ENCODE peak calls at places on chromosomes 6 and 20, in ten cellular contexts. C is GM12865, V is transverse colon, N is epithelial cell of esophagus, D is mucosa of descending colon, Z is RWPE1, K is uterus, Y is nephron progenitor cell, O is mesothelial cell of epicardium, U is CD14-positive monocyte. W is an unnamed sample.

GRCh38 chr20:50664248-50664647 is 27.1 kb downstream of the RIPOR3 start:
- DNase-seq in C (no peak), V (no peak), N (no peak), D (no peak), Z (no peak), K (no peak), Y (no peak), O (no peak), U (no peak), W (no peak)

GRCh38 chr6:122833229-122833556 is 44.1 kb downstream of the SMPDL3A start:
- DNase-seq in C (no peak), V (no peak), N (no peak), D (no peak), Z (no peak), K (no peak), Y (no peak), O (no peak), U (no peak), W (no peak)

GRCh38 chr20:38113401-38114325 is 51.4 kb downstream of the TGM2 start:
- DNase-seq in C (peak), V (no peak), N (peak), D (peak), Z (peak), K (no peak), Y (peak), O (no peak), U (peak), W (no peak)

GRCh38 chr6:34035161-34035560 is 110.7 kb downstream of the GRM4 start:
- DNase-seq in C (no peak), V (no peak), N (no peak), D (no peak), Z (no peak), K (no peak), Y (no peak), O (no peak), U (no peak), W (no peak)

GRCh38 chr6:165821754-165822153 is 158.7 kb upstream of the PDE10A start:
- DNase-seq in C (no peak), V (no peak), N (peak), D (no peak), Z (peak), K (no peak), Y (no peak), O (no peak), U (no peak), W (no peak)

GRCh38 chr6:69894578-69895347 is 28.4 kb downstream of the COL19A1 start:
- DNase-seq in C (peak), V (no peak), N (peak), D (no peak), Z (peak), K (no peak), Y (no peak), O (no peak), U (no peak), W (no peak)

GRCh38 chr6:50062051-50062450 is 12.3 kb upstream of the DEFB112 start:
- DNase-seq in C (peak), V (no peak), N (peak), D (no peak), Z (no peak), K (no peak), Y (peak), O (no peak), U (no peak), W (peak)

GRCh38 chr6:41028618-41029486 is 10.2 kb downstream of the UNC5CL start:
- DNase-seq in C (no peak), V (no peak), N (no peak), D (no peak), Z (no peak), K (no peak), Y (no peak), O (no peak), U (no peak), W (peak)

GRCh38 chr20:21291026-21291425 is 12.1 kb upstream of the XRN2 start:
- DNase-seq in C (no peak), V (no peak), N (no peak), D (no peak), Z (no peak), K (no peak), Y (no peak), O (no peak), U (no peak), W (no peak)

DNA sequence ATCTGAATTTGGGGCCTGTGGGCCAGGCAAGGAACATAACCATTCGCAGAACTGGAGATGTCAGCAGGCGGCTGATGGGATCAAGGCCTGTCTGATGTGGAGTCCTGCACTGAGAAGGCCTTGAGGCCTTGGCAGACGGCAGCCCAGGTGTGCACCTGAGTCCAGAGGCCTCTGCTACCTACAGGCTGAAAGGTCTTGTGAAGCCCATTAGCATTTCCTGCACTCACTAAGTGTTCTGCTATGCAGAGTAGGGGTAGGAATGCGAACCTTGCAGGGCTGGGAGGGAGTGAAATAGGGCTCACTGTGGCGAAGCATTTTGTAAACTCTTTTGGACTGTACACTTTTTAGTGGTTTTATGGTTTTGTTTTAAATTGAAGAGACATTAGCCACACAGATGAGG is 48.3 kb upstream of the RNF24 start:
- DNase-seq in C (no peak), V (no peak), N (peak), D (no peak), Z (no peak), K (no peak), Y (no peak), O (no peak), U (no peak), W (no peak)
- TF ChIP-seq CTCF in C (no peak), V (no peak), N (no peak), D (no peak), Z (no peak), K (no peak), Y (no peak), O (no peak), U (no peak), W (no peak)

GRCh38 chr6:160667854-160668481 is 3.9 kb upstream of the LPA start:
- DNase-seq in C (peak), V (no peak), N (peak), D (peak), Z (peak), K (no peak), Y (peak), O (no peak), U (no peak), W (peak)
- TF ChIP-seq CTCF in C (peak), V (peak), N (peak), D (no peak), Z (peak), K (no peak), Y (peak), O (no peak), U (no peak), W (peak)

GRCh38 chr6:43927525-43928210 is 157.7 kb downstream of the VEGFA start:
- DNase-seq in C (no peak), V (peak), N (peak), D (peak), Z (peak), K (no peak), Y (no peak), O (no peak), U (peak), W (no peak)
- TF ChIP-seq CTCF in C (no peak), V (peak), N (peak), D (no peak), Z (no peak), K (no peak), Y (no peak), O (no peak), U (peak), W (no peak)

DNA sequence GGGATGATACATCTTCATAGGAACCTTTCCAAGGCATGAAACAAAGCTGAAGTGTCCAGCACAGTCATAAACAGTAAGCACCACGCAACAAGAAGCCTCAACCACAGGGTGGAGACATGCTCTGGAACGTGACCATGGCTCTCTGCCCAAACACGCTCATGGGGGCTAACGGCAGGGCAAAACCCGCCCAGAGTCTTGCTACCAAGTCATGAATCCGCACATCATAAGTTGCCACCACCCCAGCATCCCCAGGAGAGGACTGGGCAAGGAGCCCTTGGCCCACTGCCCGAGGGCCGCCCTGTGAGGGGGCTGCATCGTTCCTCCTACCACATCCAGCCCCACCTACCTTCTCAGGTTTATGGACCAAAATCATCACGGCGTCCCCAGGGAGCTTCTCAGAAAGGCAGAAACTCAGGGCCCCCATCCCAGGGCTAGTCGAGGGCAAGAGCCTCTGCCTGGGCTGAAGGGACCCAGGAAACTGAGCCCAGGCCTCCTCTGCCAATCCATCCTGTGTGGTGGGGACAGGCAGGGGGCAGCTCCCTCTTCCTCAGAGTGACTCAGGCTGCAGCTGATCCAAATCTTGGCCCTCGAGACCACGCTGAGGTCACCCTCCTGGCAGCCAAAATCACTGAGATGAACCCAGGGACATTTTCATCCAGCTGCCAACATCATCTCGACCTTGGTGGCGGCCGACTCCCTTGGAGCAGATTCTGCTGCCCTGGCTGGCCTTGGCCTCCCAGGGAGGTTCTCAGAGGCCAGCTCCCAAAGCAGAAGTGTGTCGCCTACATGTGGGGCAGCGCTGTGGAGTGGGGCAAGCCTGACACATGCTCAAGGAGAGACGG is 42.6 kb downstream of the BMP7 start:
- DNase-seq in C (no peak), V (peak), N (no peak), D (peak), Z (peak), K (peak), Y (no peak), O (no peak), U (no peak), W (no peak)
- TF ChIP-seq CTCF in C (no peak), V (no peak), N (no peak), D (no peak), Z (no peak), K (no peak), Y (no peak), O (no peak), U (no peak), W (no peak)

GRCh38 chr20:57465943-57466342 is 59.0 kb downstream of the CTCFL start:
- DNase-seq in C (no peak), V (no peak), N (no peak), D (no peak), Z (no peak), K (no peak), Y (no peak), O (no peak), U (no peak), W (no peak)
- TF ChIP-seq CTCF in C (peak), V (no peak), N (peak), D (no peak), Z (no peak), K (no peak), Y (no peak), O (peak), U (no peak), W (peak)

GRCh38 chr20:8540466-8540865 is 408.4 kb downstream of the PLCB1 start:
- DNase-seq in C (no peak), V (no peak), N (no peak), D (no peak), Z (no peak), K (no peak), Y (no peak), O (no peak), U (no peak), W (no peak)
- TF ChIP-seq CTCF in C (no peak), V (no peak), N (no peak), D (no peak), Z (no peak), K (no peak), Y (no peak), O (no peak), U (no peak), W (no peak)

GRCh38 chr6:43575772-43576551 is at the start of the genes POLH and XPO5:
- DNase-seq in C (peak), V (peak), N (peak), D (peak), Z (peak), K (peak), Y (peak), O (peak), U (peak), W (peak)
- TF ChIP-seq CTCF in C (no peak), V (no peak), N (no peak), D (no peak), Z (peak), K (no peak), Y (no peak), O (no peak), U (no peak), W (no peak)

GRCh38 chr6:108468346-108468745 is 92.4 kb upstream of the FOXO3 start:
- DNase-seq in C (no peak), V (no peak), N (no peak), D (no peak), Z (no peak), K (no peak), Y (no peak), O (no peak), U (no peak), W (no peak)

GRCh38 chr6:108477034-108477433 is 83.7 kb upstream of the FOXO3 start:
- DNase-seq in C (no peak), V (no peak), N (no peak), D (no peak), Z (no peak), K (no peak), Y (no peak), O (no peak), U (no peak), W (no peak)

GRCh38 chr6:108476381-108476780 is 84.3 kb upstream of the FOXO3 start:
- DNase-seq in C (no peak), V (no peak), N (no peak), D (no peak), Z (no peak), K (no peak), Y (no peak), O (no peak), U (no peak), W (no peak)

GRCh38 chr6:108473197-108473596 is 87.5 kb upstream of the FOXO3 start:
- DNase-seq in C (no peak), V (no peak), N (no peak), D (no peak), Z (no peak), K (no peak), Y (no peak), O (no peak), U (no peak), W (no peak)
- TF ChIP-seq CTCF in C (no peak), V (no peak), N (no peak), D (no peak), Z (no peak), K (no peak), Y (no peak), O (no peak), U (no peak), W (no peak)

DNA sequence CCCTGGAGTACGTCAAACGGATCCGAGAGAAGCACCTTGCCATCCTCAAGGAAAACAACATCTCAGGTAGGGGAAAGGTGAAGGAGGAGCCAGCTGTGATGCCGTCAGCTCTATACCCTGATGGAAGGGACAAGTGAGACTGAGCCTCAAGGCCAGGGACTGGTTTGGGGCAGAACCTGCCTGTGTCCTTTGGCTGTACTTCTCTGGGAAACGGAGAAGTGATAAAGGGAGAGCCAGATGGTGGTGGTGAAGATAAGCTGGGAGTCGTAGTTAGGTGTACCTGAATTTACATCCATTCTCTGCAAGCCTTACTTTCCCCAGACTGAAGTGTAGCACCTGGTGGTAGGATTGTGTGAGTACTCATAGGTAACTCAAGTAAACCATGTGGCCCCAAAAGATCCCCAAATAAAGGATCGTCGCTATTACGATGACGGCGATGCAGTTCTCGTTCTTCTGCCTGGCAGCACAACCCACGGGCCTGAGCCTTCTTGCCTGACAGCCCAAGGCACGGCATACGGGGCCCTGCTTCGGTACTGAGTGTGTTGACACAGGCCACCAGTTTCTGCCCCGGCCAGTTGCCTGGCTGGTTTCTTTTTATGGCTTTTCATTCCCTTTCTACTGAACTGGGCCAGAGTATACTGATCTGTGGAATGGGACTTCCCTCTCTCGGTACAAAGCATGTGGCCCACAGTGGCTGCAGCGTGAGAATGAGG is 10.6 kb downstream of the PCIF1 start:
- DNase-seq in C (no peak), V (no peak), N (no peak), D (no peak), Z (no peak), K (no peak), Y (no peak), O (no peak), U (no peak), W (no peak)
- TF ChIP-seq CTCF in C (no peak), V (no peak), N (peak), D (no peak), Z (no peak), K (no peak), Y (no peak), O (no peak), U (no peak), W (no peak)

DNA sequence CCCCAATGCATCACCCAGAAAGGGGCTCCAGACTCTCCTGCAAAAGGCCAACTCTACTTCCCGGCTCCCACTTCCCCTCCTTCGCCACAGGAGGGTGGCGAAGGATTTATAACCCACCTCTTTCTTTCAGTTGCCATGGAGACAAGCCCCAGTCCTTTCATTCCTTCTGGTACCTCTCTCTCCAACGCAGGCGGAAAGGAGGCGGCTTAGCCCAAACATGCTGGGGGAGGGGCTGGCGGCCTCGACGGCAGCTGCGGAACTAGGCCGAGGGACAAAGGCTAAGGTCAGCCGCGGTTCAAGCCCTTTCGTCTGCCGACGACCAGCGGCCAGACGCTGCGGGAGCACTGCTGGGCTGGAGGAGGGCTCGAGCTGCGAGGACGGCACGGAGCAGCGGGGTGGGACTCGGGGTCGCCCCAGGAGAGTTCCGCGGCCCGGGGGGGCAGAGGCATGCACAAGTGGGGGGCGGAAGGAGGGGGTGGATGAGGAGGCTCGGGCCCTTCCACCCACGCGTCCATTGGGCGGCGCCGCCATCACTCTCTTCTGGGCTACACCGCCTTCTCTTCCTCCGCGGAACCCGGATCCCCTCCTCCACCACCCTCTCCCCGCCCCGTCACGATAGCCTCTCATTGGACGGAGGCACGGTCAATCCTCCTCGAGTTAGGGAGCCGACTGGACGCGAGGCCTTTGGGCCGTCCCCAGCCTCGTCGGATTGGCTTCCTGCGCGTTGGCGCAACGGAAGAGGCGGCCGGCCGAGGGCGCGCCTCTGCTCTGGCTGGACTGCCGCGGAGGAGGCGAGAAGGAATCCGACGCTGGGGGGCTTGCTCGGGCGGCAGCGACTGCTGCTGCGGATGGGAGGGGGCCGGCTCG is at the start of gene PANK2:
- DNase-seq in C (peak), V (peak), N (peak), D (peak), Z (peak), K (peak), Y (peak), O (peak), U (peak), W (peak)
- TF ChIP-seq CTCF in C (peak), V (peak), N (peak), D (peak), Z (peak), K (peak), Y (peak), O (no peak), U (no peak), W (peak)

W was measured in GM20000.